ENCODE peak calls at places on chromosomes 12 and 14, in seven cellular contexts. One of them, this sample, is unnamed.

GRCh38 chr14:106044949-106045596 is 518.7 kb downstream of the TMEM121 start:
- DNase-seq in mucosa of gallbladder: peak
- DNase-seq in HCEC 1CT: no peak
- DNase-seq in hepatic stellate cell: peak
- DNase-seq in stimulated activated CD8-positive, alpha-beta memory T cell treated with anti-CD3 and anti-CD28 coated beads, Interleukin-7, amount 100 ng/mL, for 24 hours: peak
- DNase-seq in coronary artery: no peak
- DNase-seq in Right ventricle myocardium superior: peak
- DNase-seq in this sample: peak

GRCh38 chr12:5921027-5921909 is 23.8 kb downstream of the ANO2 start:
- DNase-seq in mucosa of gallbladder: no peak
- DNase-seq in HCEC 1CT: no peak
- DNase-seq in hepatic stellate cell: no peak
- DNase-seq in stimulated activated CD8-positive, alpha-beta memory T cell treated with anti-CD3 and anti-CD28 coated beads, Interleukin-7, amount 100 ng/mL, for 24 hours: no peak
- DNase-seq in coronary artery: peak
- DNase-seq in Right ventricle myocardium superior: no peak
- DNase-seq in this sample: no peak

GRCh38 chr12:106139422-106140141 is 828 bp upstream of the NUAK1 start:
- DNase-seq in mucosa of gallbladder: peak
- DNase-seq in HCEC 1CT: peak
- DNase-seq in hepatic stellate cell: peak
- DNase-seq in stimulated activated CD8-positive, alpha-beta memory T cell treated with anti-CD3 and anti-CD28 coated beads, Interleukin-7, amount 100 ng/mL, for 24 hours: no peak
- DNase-seq in coronary artery: peak
- DNase-seq in Right ventricle myocardium superior: peak
- DNase-seq in this sample: no peak

GRCh38 chr14:54627718-54628345 is 60.9 kb downstream of the SAMD4A start:
- DNase-seq in mucosa of gallbladder: peak
- DNase-seq in HCEC 1CT: peak
- DNase-seq in hepatic stellate cell: peak
- DNase-seq in stimulated activated CD8-positive, alpha-beta memory T cell treated with anti-CD3 and anti-CD28 coated beads, Interleukin-7, amount 100 ng/mL, for 24 hours: no peak
- DNase-seq in coronary artery: peak
- DNase-seq in Right ventricle myocardium superior: peak
- DNase-seq in this sample: no peak

GRCh38 chr14:95363468-95363954 is 43.8 kb upstream of the CLMN start:
- DNase-seq in mucosa of gallbladder: no peak
- DNase-seq in HCEC 1CT: no peak
- DNase-seq in hepatic stellate cell: no peak
- DNase-seq in stimulated activated CD8-positive, alpha-beta memory T cell treated with anti-CD3 and anti-CD28 coated beads, Interleukin-7, amount 100 ng/mL, for 24 hours: no peak
- DNase-seq in coronary artery: no peak
- DNase-seq in Right ventricle myocardium superior: no peak
- DNase-seq in this sample: no peak

GRCh38 chr14:91377700-91378652 is 39.6 kb downstream of the CCDC88C start:
- DNase-seq in mucosa of gallbladder: no peak
- DNase-seq in HCEC 1CT: no peak
- DNase-seq in hepatic stellate cell: no peak
- DNase-seq in stimulated activated CD8-positive, alpha-beta memory T cell treated with anti-CD3 and anti-CD28 coated beads, Interleukin-7, amount 100 ng/mL, for 24 hours: no peak
- DNase-seq in coronary artery: no peak
- DNase-seq in Right ventricle myocardium superior: no peak
- DNase-seq in this sample: no peak

GRCh38 chr14:75077794-75078193 is 8.4 kb downstream of the ZC2HC1C start:
- DNase-seq in mucosa of gallbladder: no peak
- DNase-seq in HCEC 1CT: no peak
- DNase-seq in hepatic stellate cell: no peak
- DNase-seq in stimulated activated CD8-positive, alpha-beta memory T cell treated with anti-CD3 and anti-CD28 coated beads, Interleukin-7, amount 100 ng/mL, for 24 hours: no peak
- DNase-seq in coronary artery: no peak
- DNase-seq in Right ventricle myocardium superior: no peak
- DNase-seq in this sample: no peak

GRCh38 chr12:120225200-120225558 is 24.3 kb upstream of the RPLP0 start:
- DNase-seq in mucosa of gallbladder: no peak
- DNase-seq in HCEC 1CT: no peak
- DNase-seq in hepatic stellate cell: no peak
- DNase-seq in stimulated activated CD8-positive, alpha-beta memory T cell treated with anti-CD3 and anti-CD28 coated beads, Interleukin-7, amount 100 ng/mL, for 24 hours: no peak
- DNase-seq in coronary artery: no peak
- DNase-seq in Right ventricle myocardium superior: no peak
- DNase-seq in this sample: no peak

GRCh38 chr12:126772171-126772864 is 1494.7 kb upstream of the TMEM132C start:
- DNase-seq in mucosa of gallbladder: peak
- DNase-seq in HCEC 1CT: peak
- DNase-seq in hepatic stellate cell: no peak
- DNase-seq in stimulated activated CD8-positive, alpha-beta memory T cell treated with anti-CD3 and anti-CD28 coated beads, Interleukin-7, amount 100 ng/mL, for 24 hours: no peak
- DNase-seq in coronary artery: no peak
- DNase-seq in Right ventricle myocardium superior: no peak
- DNase-seq in this sample: no peak

GRCh38 chr14:68628605-68629310 is 164.1 kb downstream of the ZFP36L1 start:
- DNase-seq in mucosa of gallbladder: peak
- DNase-seq in HCEC 1CT: no peak
- DNase-seq in hepatic stellate cell: no peak
- DNase-seq in stimulated activated CD8-positive, alpha-beta memory T cell treated with anti-CD3 and anti-CD28 coated beads, Interleukin-7, amount 100 ng/mL, for 24 hours: no peak
- DNase-seq in coronary artery: peak
- DNase-seq in Right ventricle myocardium superior: no peak
- DNase-seq in this sample: no peak

GRCh38 chr12:8648598-8649205 is 13.9 kb downstream of the MFAP5 start:
- DNase-seq in mucosa of gallbladder: no peak
- DNase-seq in HCEC 1CT: no peak
- DNase-seq in hepatic stellate cell: no peak
- DNase-seq in stimulated activated CD8-positive, alpha-beta memory T cell treated with anti-CD3 and anti-CD28 coated beads, Interleukin-7, amount 100 ng/mL, for 24 hours: peak
- DNase-seq in coronary artery: no peak
- DNase-seq in Right ventricle myocardium superior: no peak
- DNase-seq in this sample: no peak

GRCh38 chr14:20331048-20331613 is 1.9 kb downstream of the CCNB1IP1 start:
- DNase-seq in mucosa of gallbladder: no peak
- DNase-seq in HCEC 1CT: no peak
- DNase-seq in hepatic stellate cell: no peak
- DNase-seq in stimulated activated CD8-positive, alpha-beta memory T cell treated with anti-CD3 and anti-CD28 coated beads, Interleukin-7, amount 100 ng/mL, for 24 hours: no peak
- DNase-seq in coronary artery: no peak
- DNase-seq in Right ventricle myocardium superior: no peak
- DNase-seq in this sample: no peak

GRCh38 chr14:34665785-34666425 is 36.0 kb upstream of the SNX6 start:
- DNase-seq in mucosa of gallbladder: peak
- DNase-seq in HCEC 1CT: peak
- DNase-seq in hepatic stellate cell: peak
- DNase-seq in stimulated activated CD8-positive, alpha-beta memory T cell treated with anti-CD3 and anti-CD28 coated beads, Interleukin-7, amount 100 ng/mL, for 24 hours: no peak
- DNase-seq in coronary artery: no peak
- DNase-seq in Right ventricle myocardium superior: no peak
- DNase-seq in this sample: no peak

GRCh38 chr12:106080111-106080732 is 58.5 kb downstream of the NUAK1 start:
- DNase-seq in mucosa of gallbladder: no peak
- DNase-seq in HCEC 1CT: peak
- DNase-seq in hepatic stellate cell: peak
- DNase-seq in stimulated activated CD8-positive, alpha-beta memory T cell treated with anti-CD3 and anti-CD28 coated beads, Interleukin-7, amount 100 ng/mL, for 24 hours: no peak
- DNase-seq in coronary artery: no peak
- DNase-seq in Right ventricle myocardium superior: no peak
- DNase-seq in this sample: no peak

This sample was measured in NCI-H1694.